ENCODE peak calls at places on chromosome 15, in seven cellular contexts. C, Y, L, D, H, G and T are unnamed samples.

GRCh38 chr15:95898746-95899145 is 431.8 kb upstream of the NR2F2 start:
- ATAC-seq in D (no peak), L (no peak), G (no peak), H (no peak), Y (no peak), C (no peak), T (no peak)

GRCh38 chr15:99296386-99296785 is 45.1 kb downstream of the LRRC28 start:
- ATAC-seq in Y (no peak), C (no peak), D (no peak), G (no peak), L (no peak), H (no peak), T (no peak)

GRCh38 chr15:40063563-40064011 is 24.6 kb upstream of the SRP14 start:
- ATAC-seq in C (peak), G (no peak), H (no peak), L (peak), Y (peak), D (peak), T (peak)

GRCh38 chr15:75109021-75109690 is 85.8 kb downstream of the PPCDC start:
- ATAC-seq in H (no peak), G (no peak), D (no peak), L (no peak), C (no peak), Y (no peak), T (no peak)

GRCh38 chr15:100928632-100929280 is 9.6 kb downstream of the LRRK1 start:
- ATAC-seq in L (no peak), D (no peak), C (no peak), G (no peak), H (no peak), Y (no peak), T (no peak)

GRCh38 chr15:56199038-56199437 is 44.6 kb downstream of the RFX7 start:
- ATAC-seq in L (no peak), Y (no peak), G (peak), H (no peak), D (no peak), C (no peak), T (peak)

GRCh38 chr15:80615361-80615736 is 79.8 kb upstream of the ABHD17C start:
- ATAC-seq in D (no peak), L (no peak), G (no peak), Y (no peak), H (no peak), C (peak), T (no peak)

GRCh38 chr15:78457101-78457500 is 19.1 kb downstream of the IREB2 start:
- ATAC-seq in L (peak), H (no peak), Y (no peak), C (peak), G (no peak), D (peak), T (no peak)

GRCh38 chr15:65409284-65409631 is 13.5 kb downstream of the IGDCC4 start:
- ATAC-seq in D (no peak), H (no peak), G (no peak), L (no peak), Y (no peak), C (no peak), T (peak)

GRCh38 chr15:62241135-62241770 is 76.2 kb upstream of the C2CD4B start:
- ATAC-seq in H (no peak), Y (no peak), G (no peak), C (no peak), L (no peak), D (no peak), T (no peak)

GRCh38 chr15:29815000-29815704 is 7.1 kb downstream of the TJP1 start:
- ATAC-seq in Y (no peak), C (peak), D (peak), G (no peak), L (peak), H (peak), T (no peak)

GRCh38 chr15:101523560-101523940 is 34.0 kb upstream of the PCSK6 start:
- ATAC-seq in C (no peak), H (no peak), Y (no peak), L (no peak), G (no peak), D (no peak), T (no peak)

GRCh38 chr15:26838742-26839460 is 28.0 kb upstream of the GABRA5 start:
- ATAC-seq in D (no peak), L (no peak), Y (no peak), C (no peak), H (no peak), G (no peak), T (no peak)

GRCh38 chr15:53102483-53102882 is 312.3 kb upstream of the ONECUT1 start:
- ATAC-seq in D (no peak), C (no peak), L (no peak), H (no peak), G (no peak), Y (no peak), T (no peak)

GRCh38 chr15:29822100-29822684 is at the start of gene TJP1:
- ATAC-seq in D (peak), Y (peak), G (no peak), H (peak), C (peak), L (peak), T (no peak)

GRCh38 chr15:74422723-74423442 is 10.9 kb downstream of the SEMA7A start:
- ATAC-seq in C (no peak), D (no peak), L (no peak), G (no peak), Y (no peak), H (peak), T (no peak)

GRCh38 chr15:62035256-62035908 is 24.9 kb downstream of the VPS13C start:
- ATAC-seq in C (no peak), H (no peak), G (no peak), Y (no peak), D (no peak), L (no peak), T (peak)

GRCh38 chr15:89051875-89052274 is 36.4 kb upstream of the ABHD2 start:
- ATAC-seq in L (peak), H (peak), D (peak), C (peak), Y (peak), G (no peak), T (no peak)

GRCh38 chr15:77659350-77660321 is 26.9 kb upstream of the LINGO1 start:
- ATAC-seq in L (peak), G (peak), H (no peak), D (peak), Y (no peak), C (peak), T (no peak)

GRCh38 chr15:36882487-36883108 is 217.8 kb downstream of the MEIS2 start:
- ATAC-seq in G (no peak), H (peak), Y (no peak), L (peak), C (no peak), D (peak), T (no peak)

GRCh38 chr15:100131321-100132224 is 210.2 kb downstream of the ADAMTS17 start:
- ATAC-seq in H (no peak), D (peak), C (peak), Y (peak), L (peak), G (peak), T (peak)

GRCh38 chr15:42605281-42605744 is 29.9 kb downstream of the STARD9 start:
- ATAC-seq in L (peak), G (peak), Y (no peak), C (peak), D (peak), H (no peak), T (no peak)

GRCh38 chr15:73388256-73388781 is 19.6 kb upstream of the HCN4 start:
- ATAC-seq in D (peak), C (peak), G (no peak), H (peak), Y (no peak), L (peak), T (no peak)

GRCh38 chr15:90435652-90436337 is 47.8 kb downstream of the IQGAP1 start:
- ATAC-seq in C (no peak), D (no peak), L (no peak), H (no peak), Y (no peak), G (no peak), T (no peak)

GRCh38 chr15:57259511-57260143 is 116.7 kb upstream of the CGNL1 start:
- ATAC-seq in G (no peak), L (no peak), C (no peak), D (no peak), H (no peak), Y (no peak), T (no peak)

GRCh38 chr15:50244959-50245624 is 20.4 kb downstream of the HDC start:
- ATAC-seq in Y (no peak), L (no peak), G (no peak), C (no peak), H (no peak), D (no peak), T (no peak)

GRCh38 chr15:101466188-101466587 is 23.3 kb downstream of the PCSK6 start:
- ATAC-seq in G (no peak), D (no peak), Y (no peak), C (no peak), H (no peak), L (no peak), T (no peak)

GRCh38 chr15:60534546-60534945 is 55.6 kb upstream of the ICE2 start:
- ATAC-seq in C (peak), L (no peak), Y (no peak), G (no peak), D (no peak), H (no peak), T (no peak)

GRCh38 chr15:80923668-80924067 is 66.0 kb downstream of the MESD start:
- ATAC-seq in D (no peak), L (no peak), C (no peak), G (no peak), H (no peak), Y (no peak), T (peak)

GRCh38 chr15:25684521-25685215 is 178.5 kb downstream of the ATP10A start:
- ATAC-seq in Y (peak), D (peak), C (peak), G (no peak), L (peak), H (peak), T (no peak)

GRCh38 chr15:51307325-51307724 is 31.1 kb downstream of the CYP19A1 start:
- ATAC-seq in L (no peak), D (no peak), C (no peak), Y (no peak), H (no peak), G (no peak), T (no peak)

GRCh38 chr15:41928637-41929620 is 35.1 kb upstream of the SPTBN5 start:
- ATAC-seq in D (peak), Y (peak), L (peak), H (no peak), C (peak), G (no peak), T (peak)

GRCh38 chr15:65963911-65964482 is 94.7 kb downstream of the RAB11A start:
- ATAC-seq in H (no peak), L (no peak), G (no peak), Y (no peak), D (no peak), C (no peak), T (no peak)